ENCODE peak calls at places on chromosomes 12 and 14, in ten cellular contexts. One of them, this sample, is unnamed.

GRCh38 chr14:68910540-68910939 is 68.6 kb downstream of the ACTN1 start:
- DNase-seq in MV-4-11: no peak
- DNase-seq in A549: no peak
- DNase-seq in NCI-H526: no peak
- DNase-seq in left ventricle myocardium inferior: no peak
- DNase-seq in GDM1: no peak
- DNase-seq in caudate nucleus: peak
- DNase-seq in stimulated activated CD8-positive, alpha-beta memory T cell treated with anti-CD3 and anti-CD28 coated beads, Interleukin-7, amount 100 ng/mL, for 1 hour: no peak
- DNase-seq in Ammon's horn: no peak
- DNase-seq in iPS DF 6.9: no peak
- DNase-seq in this sample: no peak

GRCh38 chr12:100794441-100795192 is at the start of gene ANO4:
- DNase-seq in MV-4-11: no peak
- DNase-seq in A549: no peak
- DNase-seq in NCI-H526: peak
- DNase-seq in left ventricle myocardium inferior: no peak
- DNase-seq in GDM1: no peak
- DNase-seq in caudate nucleus: peak
- DNase-seq in stimulated activated CD8-positive, alpha-beta memory T cell treated with anti-CD3 and anti-CD28 coated beads, Interleukin-7, amount 100 ng/mL, for 1 hour: no peak
- DNase-seq in Ammon's horn: peak
- DNase-seq in iPS DF 6.9: no peak
- DNase-seq in this sample: peak

GRCh38 chr14:60508707-60509437 is at the start of gene SIX6:
- DNase-seq in MV-4-11: no peak
- DNase-seq in A549: no peak
- DNase-seq in NCI-H526: peak
- DNase-seq in left ventricle myocardium inferior: no peak
- DNase-seq in GDM1: no peak
- DNase-seq in caudate nucleus: no peak
- DNase-seq in stimulated activated CD8-positive, alpha-beta memory T cell treated with anti-CD3 and anti-CD28 coated beads, Interleukin-7, amount 100 ng/mL, for 1 hour: no peak
- DNase-seq in Ammon's horn: no peak
- DNase-seq in iPS DF 6.9: no peak
- DNase-seq in this sample: no peak

GRCh38 chr12:122876724-122877123 is 19.2 kb downstream of the VPS37B start:
- DNase-seq in MV-4-11: no peak
- DNase-seq in A549: no peak
- DNase-seq in NCI-H526: no peak
- DNase-seq in left ventricle myocardium inferior: no peak
- DNase-seq in GDM1: no peak
- DNase-seq in caudate nucleus: no peak
- DNase-seq in stimulated activated CD8-positive, alpha-beta memory T cell treated with anti-CD3 and anti-CD28 coated beads, Interleukin-7, amount 100 ng/mL, for 1 hour: no peak
- DNase-seq in Ammon's horn: no peak
- DNase-seq in iPS DF 6.9: no peak
- DNase-seq in this sample: no peak

GRCh38 chr12:22018860-22019259 is 27.2 kb upstream of the CMAS start:
- DNase-seq in MV-4-11: no peak
- DNase-seq in A549: no peak
- DNase-seq in NCI-H526: no peak
- DNase-seq in left ventricle myocardium inferior: no peak
- DNase-seq in GDM1: no peak
- DNase-seq in caudate nucleus: no peak
- DNase-seq in stimulated activated CD8-positive, alpha-beta memory T cell treated with anti-CD3 and anti-CD28 coated beads, Interleukin-7, amount 100 ng/mL, for 1 hour: no peak
- DNase-seq in Ammon's horn: no peak
- DNase-seq in iPS DF 6.9: no peak
- DNase-seq in this sample: no peak

GRCh38 chr12:104490221-104490620 is 33.5 kb downstream of the CHST11 start:
- DNase-seq in MV-4-11: peak
- DNase-seq in A549: no peak
- DNase-seq in NCI-H526: no peak
- DNase-seq in left ventricle myocardium inferior: no peak
- DNase-seq in GDM1: no peak
- DNase-seq in caudate nucleus: no peak
- DNase-seq in stimulated activated CD8-positive, alpha-beta memory T cell treated with anti-CD3 and anti-CD28 coated beads, Interleukin-7, amount 100 ng/mL, for 1 hour: no peak
- DNase-seq in Ammon's horn: no peak
- DNase-seq in iPS DF 6.9: no peak
- DNase-seq in this sample: no peak

GRCh38 chr12:9332564-9332963 is 124.4 kb upstream of the PZP start:
- DNase-seq in MV-4-11: no peak
- DNase-seq in A549: no peak
- DNase-seq in NCI-H526: no peak
- DNase-seq in left ventricle myocardium inferior: no peak
- DNase-seq in GDM1: no peak
- DNase-seq in caudate nucleus: no peak
- DNase-seq in stimulated activated CD8-positive, alpha-beta memory T cell treated with anti-CD3 and anti-CD28 coated beads, Interleukin-7, amount 100 ng/mL, for 1 hour: no peak
- DNase-seq in Ammon's horn: no peak
- DNase-seq in iPS DF 6.9: no peak
- DNase-seq in this sample: no peak

GRCh38 chr12:131643581-131644452 is 67.1 kb upstream of the SFSWAP start:
- DNase-seq in MV-4-11: no peak
- DNase-seq in A549: no peak
- DNase-seq in NCI-H526: peak
- DNase-seq in left ventricle myocardium inferior: no peak
- DNase-seq in GDM1: no peak
- DNase-seq in caudate nucleus: no peak
- DNase-seq in stimulated activated CD8-positive, alpha-beta memory T cell treated with anti-CD3 and anti-CD28 coated beads, Interleukin-7, amount 100 ng/mL, for 1 hour: no peak
- DNase-seq in Ammon's horn: no peak
- DNase-seq in iPS DF 6.9: no peak
- DNase-seq in this sample: no peak

GRCh38 chr14:99055816-99056215 is 216.2 kb downstream of the BCL11B start:
- DNase-seq in MV-4-11: peak
- DNase-seq in A549: no peak
- DNase-seq in NCI-H526: no peak
- DNase-seq in left ventricle myocardium inferior: no peak
- DNase-seq in GDM1: no peak
- DNase-seq in caudate nucleus: no peak
- DNase-seq in stimulated activated CD8-positive, alpha-beta memory T cell treated with anti-CD3 and anti-CD28 coated beads, Interleukin-7, amount 100 ng/mL, for 1 hour: peak
- DNase-seq in Ammon's horn: no peak
- DNase-seq in iPS DF 6.9: no peak
- DNase-seq in this sample: no peak

GRCh38 chr14:76546426-76547221 is 170.7 kb downstream of the ESRRB start:
- DNase-seq in MV-4-11: peak
- DNase-seq in A549: peak
- DNase-seq in NCI-H526: peak
- DNase-seq in left ventricle myocardium inferior: no peak
- DNase-seq in GDM1: peak
- DNase-seq in caudate nucleus: no peak
- DNase-seq in stimulated activated CD8-positive, alpha-beta memory T cell treated with anti-CD3 and anti-CD28 coated beads, Interleukin-7, amount 100 ng/mL, for 1 hour: no peak
- DNase-seq in Ammon's horn: no peak
- DNase-seq in iPS DF 6.9: peak
- DNase-seq in this sample: no peak

GRCh38 chr12:4975574-4975973 is 65.9 kb downstream of the KCNA1 start:
- DNase-seq in MV-4-11: no peak
- DNase-seq in A549: no peak
- DNase-seq in NCI-H526: no peak
- DNase-seq in left ventricle myocardium inferior: no peak
- DNase-seq in GDM1: no peak
- DNase-seq in caudate nucleus: no peak
- DNase-seq in stimulated activated CD8-positive, alpha-beta memory T cell treated with anti-CD3 and anti-CD28 coated beads, Interleukin-7, amount 100 ng/mL, for 1 hour: no peak
- DNase-seq in Ammon's horn: no peak
- DNase-seq in iPS DF 6.9: no peak
- DNase-seq in this sample: no peak

GRCh38 chr14:56811596-56812363 is 1.5 kb upstream of the OTX2 start:
- DNase-seq in MV-4-11: no peak
- DNase-seq in A549: no peak
- DNase-seq in NCI-H526: no peak
- DNase-seq in left ventricle myocardium inferior: no peak
- DNase-seq in GDM1: no peak
- DNase-seq in caudate nucleus: no peak
- DNase-seq in stimulated activated CD8-positive, alpha-beta memory T cell treated with anti-CD3 and anti-CD28 coated beads, Interleukin-7, amount 100 ng/mL, for 1 hour: no peak
- DNase-seq in Ammon's horn: no peak
- DNase-seq in iPS DF 6.9: no peak
- DNase-seq in this sample: no peak

GRCh38 chr12:15801770-15802393 is 12.7 kb upstream of the EPS8 start:
- DNase-seq in MV-4-11: no peak
- DNase-seq in A549: no peak
- DNase-seq in NCI-H526: no peak
- DNase-seq in left ventricle myocardium inferior: no peak
- DNase-seq in GDM1: no peak
- DNase-seq in caudate nucleus: no peak
- DNase-seq in stimulated activated CD8-positive, alpha-beta memory T cell treated with anti-CD3 and anti-CD28 coated beads, Interleukin-7, amount 100 ng/mL, for 1 hour: no peak
- DNase-seq in Ammon's horn: no peak
- DNase-seq in iPS DF 6.9: no peak
- DNase-seq in this sample: no peak

GRCh38 chr12:32533971-32534590 is 134.7 kb downstream of the FGD4 start:
- DNase-seq in MV-4-11: no peak
- DNase-seq in A549: peak
- DNase-seq in NCI-H526: peak
- DNase-seq in left ventricle myocardium inferior: peak
- DNase-seq in GDM1: peak
- DNase-seq in caudate nucleus: no peak
- DNase-seq in stimulated activated CD8-positive, alpha-beta memory T cell treated with anti-CD3 and anti-CD28 coated beads, Interleukin-7, amount 100 ng/mL, for 1 hour: no peak
- DNase-seq in Ammon's horn: peak
- DNase-seq in iPS DF 6.9: no peak
- DNase-seq in this sample: no peak

GRCh38 chr12:67742461-67742860 is 93.9 kb downstream of the DYRK2 start:
- DNase-seq in MV-4-11: no peak
- DNase-seq in A549: no peak
- DNase-seq in NCI-H526: no peak
- DNase-seq in left ventricle myocardium inferior: no peak
- DNase-seq in GDM1: no peak
- DNase-seq in caudate nucleus: no peak
- DNase-seq in stimulated activated CD8-positive, alpha-beta memory T cell treated with anti-CD3 and anti-CD28 coated beads, Interleukin-7, amount 100 ng/mL, for 1 hour: no peak
- DNase-seq in Ammon's horn: no peak
- DNase-seq in iPS DF 6.9: no peak
- DNase-seq in this sample: no peak

GRCh38 chr12:11653215-11653753 is 3.8 kb downstream of the ETV6 start:
- DNase-seq in MV-4-11: peak
- DNase-seq in A549: no peak
- DNase-seq in NCI-H526: no peak
- DNase-seq in left ventricle myocardium inferior: no peak
- DNase-seq in GDM1: peak
- DNase-seq in caudate nucleus: no peak
- DNase-seq in stimulated activated CD8-positive, alpha-beta memory T cell treated with anti-CD3 and anti-CD28 coated beads, Interleukin-7, amount 100 ng/mL, for 1 hour: no peak
- DNase-seq in Ammon's horn: no peak
- DNase-seq in iPS DF 6.9: no peak
- DNase-seq in this sample: no peak

GRCh38 chr12:113959096-113959495 is 7.0 kb downstream of the RBM19 start:
- DNase-seq in MV-4-11: no peak
- DNase-seq in A549: no peak
- DNase-seq in NCI-H526: no peak
- DNase-seq in left ventricle myocardium inferior: no peak
- DNase-seq in GDM1: no peak
- DNase-seq in caudate nucleus: no peak
- DNase-seq in stimulated activated CD8-positive, alpha-beta memory T cell treated with anti-CD3 and anti-CD28 coated beads, Interleukin-7, amount 100 ng/mL, for 1 hour: no peak
- DNase-seq in Ammon's horn: no peak
- DNase-seq in iPS DF 6.9: no peak
- DNase-seq in this sample: no peak

GRCh38 chr14:22483863-22484593 is 105.0 kb downstream of the DAD1 start:
- DNase-seq in MV-4-11: peak
- DNase-seq in A549: no peak
- DNase-seq in NCI-H526: no peak
- DNase-seq in left ventricle myocardium inferior: no peak
- DNase-seq in GDM1: no peak
- DNase-seq in caudate nucleus: no peak
- DNase-seq in stimulated activated CD8-positive, alpha-beta memory T cell treated with anti-CD3 and anti-CD28 coated beads, Interleukin-7, amount 100 ng/mL, for 1 hour: no peak
- DNase-seq in Ammon's horn: no peak
- DNase-seq in iPS DF 6.9: no peak
- DNase-seq in this sample: no peak

GRCh38 chr12:3491938-3492867 is 1.2 kb downstream of the PRMT8 start:
- DNase-seq in MV-4-11: no peak
- DNase-seq in A549: peak
- DNase-seq in NCI-H526: peak
- DNase-seq in left ventricle myocardium inferior: peak
- DNase-seq in GDM1: peak
- DNase-seq in caudate nucleus: peak
- DNase-seq in stimulated activated CD8-positive, alpha-beta memory T cell treated with anti-CD3 and anti-CD28 coated beads, Interleukin-7, amount 100 ng/mL, for 1 hour: no peak
- DNase-seq in Ammon's horn: peak
- DNase-seq in iPS DF 6.9: peak
- DNase-seq in this sample: no peak

GRCh38 chr14:103118663-103119404 is 4.4 kb upstream of the TNFAIP2 start:
- DNase-seq in MV-4-11: peak
- DNase-seq in A549: no peak
- DNase-seq in NCI-H526: no peak
- DNase-seq in left ventricle myocardium inferior: peak
- DNase-seq in GDM1: peak
- DNase-seq in caudate nucleus: no peak
- DNase-seq in stimulated activated CD8-positive, alpha-beta memory T cell treated with anti-CD3 and anti-CD28 coated beads, Interleukin-7, amount 100 ng/mL, for 1 hour: no peak
- DNase-seq in Ammon's horn: peak
- DNase-seq in iPS DF 6.9: no peak
- DNase-seq in this sample: no peak

GRCh38 chr12:66774921-66775320 is 96.0 kb upstream of the GRIP1 start:
- DNase-seq in MV-4-11: no peak
- DNase-seq in A549: no peak
- DNase-seq in NCI-H526: no peak
- DNase-seq in left ventricle myocardium inferior: no peak
- DNase-seq in GDM1: no peak
- DNase-seq in caudate nucleus: no peak
- DNase-seq in stimulated activated CD8-positive, alpha-beta memory T cell treated with anti-CD3 and anti-CD28 coated beads, Interleukin-7, amount 100 ng/mL, for 1 hour: no peak
- DNase-seq in Ammon's horn: no peak
- DNase-seq in iPS DF 6.9: no peak
- DNase-seq in this sample: no peak

GRCh38 chr14:70955543-70956480 is 48.6 kb downstream of the PCNX1 start:
- DNase-seq in MV-4-11: peak
- DNase-seq in A549: no peak
- DNase-seq in NCI-H526: no peak
- DNase-seq in left ventricle myocardium inferior: no peak
- DNase-seq in GDM1: no peak
- DNase-seq in caudate nucleus: no peak
- DNase-seq in stimulated activated CD8-positive, alpha-beta memory T cell treated with anti-CD3 and anti-CD28 coated beads, Interleukin-7, amount 100 ng/mL, for 1 hour: peak
- DNase-seq in Ammon's horn: peak
- DNase-seq in iPS DF 6.9: no peak
- DNase-seq in this sample: no peak

GRCh38 chr14:77654001-77654431 is 37.6 kb upstream of the SPTLC2 start:
- DNase-seq in MV-4-11: peak
- DNase-seq in A549: no peak
- DNase-seq in NCI-H526: no peak
- DNase-seq in left ventricle myocardium inferior: no peak
- DNase-seq in GDM1: peak
- DNase-seq in caudate nucleus: no peak
- DNase-seq in stimulated activated CD8-positive, alpha-beta memory T cell treated with anti-CD3 and anti-CD28 coated beads, Interleukin-7, amount 100 ng/mL, for 1 hour: no peak
- DNase-seq in Ammon's horn: no peak
- DNase-seq in iPS DF 6.9: no peak
- DNase-seq in this sample: no peak

This sample was measured in amygdala.